ENCODE peak calls at places on chromosomes 1 and 21, in five cellular contexts. M is stimulated activated CD4-positive, alpha-beta T cell treated with anti-CD3 and anti-CD28 coated beads, Interleukin-12 subunit alpha, Interleukin-12 subunit beta, amount 100 ng/mL, for 4 hours; R is HFF-Myc; C is amygdala; V is activated T-helper 1 cell treated with anti-CD3 and anti-CD28 coated beads, Interleukin-2, amount 50 U/mL, for 16 hours. E is an unnamed sample.

GRCh38 chr1:229365574-229365973 is 22.7 kb upstream of the CCSAP start:
- DNase-seq in R (no peak), C (no peak), V (no peak), M (no peak), E (no peak)

GRCh38 chr1:161235957-161236775 is 1.8 kb downstream of the NR1I3 start:
- DNase-seq in M (no peak), C (no peak), V (no peak), R (no peak), E (no peak)

GRCh38 chr1:207941664-207942063 is 30.7 kb upstream of the CD34 start:
- DNase-seq in R (no peak), V (no peak), M (no peak), C (peak), E (no peak)

GRCh38 chr1:119285482-119285881 is 83.1 kb upstream of the HAO2 start:
- DNase-seq in M (no peak), C (no peak), V (no peak), R (peak), E (no peak)

GRCh38 chr1:79657916-79658662 is 651.6 kb upstream of the ADGRL4 start:
- DNase-seq in R (peak), M (no peak), V (no peak), C (no peak), E (no peak)

GRCh38 chr21:43306911-43307676 is 119.8 kb downstream of the SIK1 start:
- DNase-seq in V (no peak), M (no peak), R (no peak), C (no peak), E (peak)

GRCh38 chr1:225942574-225942973 is 1.6 kb upstream of the LEFTY2 start:
- DNase-seq in V (no peak), C (no peak), M (no peak), R (no peak), E (no peak)

GRCh38 chr1:24443241-24443656 is 27.6 kb downstream of the NIPAL3 start:
- DNase-seq in M (no peak), V (no peak), C (peak), R (no peak), E (no peak)

GRCh38 chr1:203534526-203534925 is 40.6 kb downstream of the OPTC start:
- DNase-seq in R (peak), V (no peak), C (no peak), M (no peak), E (no peak)

E was measured in Calu3.